ENCODE peak calls at places on chromosome 17, in four cellular contexts. T is nephron progenitor cell, P is D341Med, Q is T-helper 1 cell. Y is an unnamed sample.

GRCh38 chr17:59618894-59619312 is 792 bp upstream of the CLTC start:
- DNase-seq in T (no peak), P (no peak), Q (no peak), Y (no peak)

GRCh38 chr17:77914440-77915254 is 43.9 kb upstream of the TNRC6C start:
- DNase-seq in T (no peak), P (no peak), Q (no peak), Y (peak; percentile 45)

GRCh38 chr17:40025991-40026815 is 11.0 kb downstream of the CSF3 start:
- DNase-seq in T (no peak), P (peak; percentile 18), Q (no peak), Y (no peak)

GRCh38 chr17:72034000-72034399 is 86.8 kb upstream of the SOX9 start:
- DNase-seq in T (no peak), P (no peak), Q (no peak), Y (no peak)

GRCh38 chr17:72560303-72561247 is 439.8 kb downstream of the SOX9 start:
- DNase-seq in T (peak; percentile 62), P (peak; percentile 91), Q (no peak), Y (peak; percentile 93)

GRCh38 chr17:58837699-58838098 is 82.0 kb downstream of the PPM1E start:
- DNase-seq in T (no peak), P (no peak), Q (no peak), Y (no peak)

GRCh38 chr17:81842725-81843504 is 8.1 kb upstream of the PPP1R27 start:
- DNase-seq in T (no peak), P (no peak), Q (no peak), Y (no peak)

GRCh38 chr17:52419256-52419655 is 260.7 kb upstream of the CA10 start:
- DNase-seq in T (no peak), P (no peak), Q (no peak), Y (no peak)

GRCh38 chr17:63881935-63882601 is at the start of gene GH2:
- DNase-seq in T (peak; percentile 72), P (peak; percentile 90), Q (peak; percentile 45), Y (peak; percentile 80)

GRCh38 chr17:11608396-11608795 is 10.1 kb downstream of the DNAH9 start:
- DNase-seq in T (no peak), P (no peak), Q (no peak), Y (no peak)

GRCh38 chr17:32569171-32570080 is 82.6 kb downstream of the CDK5R1 start:
- DNase-seq in T (no peak), P (no peak), Q (no peak), Y (peak; percentile 55)

GRCh38 chr17:77374170-77374936 is 233.6 kb downstream of the SEC14L1 start:
- DNase-seq in T (peak; percentile 83), P (no peak), Q (peak; percentile 71), Y (no peak)

GRCh38 chr17:32882734-32883133 is 5.8 kb upstream of the MYO1D start:
- DNase-seq in T (no peak), P (no peak), Q (no peak), Y (no peak)

GRCh38 chr17:17552351-17553216 is 38.9 kb downstream of the PEMT start:
- DNase-seq in T (no peak), P (no peak), Q (no peak), Y (no peak)

Y was measured in SK-MEL-5.